ENCODE peak calls at places on chromosomes 5 and 9, in five cellular contexts. C, I, B, N and P are unnamed samples.

GRCh38 chr5:141389153-141390042 is 1.9 kb downstream of the PCDHGB4 start:
- DNase-seq in C (no peak), I (no peak), B (no peak), N (no peak), P (no peak)

GRCh38 chr9:34654317-34655083 is 2.5 kb downstream of the IL11RA start:
- DNase-seq in C (no peak), I (peak), B (no peak), N (no peak), P (no peak)

GRCh38 chr5:109743770-109744212 is 54.1 kb downstream of the MAN2A1 start:
- DNase-seq in C (peak), I (peak), B (peak), N (no peak), P (peak)

GRCh38 chr9:81717747-81718077 is 28.4 kb upstream of the TLE1 start:
- DNase-seq in C (no peak), I (no peak), B (no peak), N (no peak), P (no peak)

GRCh38 chr9:133733074-133733408 is 5.1 kb downstream of the SARDH start:
- DNase-seq in C (no peak), I (no peak), B (no peak), N (no peak), P (peak)

GRCh38 chr5:54601393-54601792 is 83.8 kb downstream of the SNX18 start:
- DNase-seq in C (no peak), I (no peak), B (no peak), N (no peak), P (no peak)

GRCh38 chr5:154165886-154166285 is 24.6 kb upstream of the GALNT10 start:
- DNase-seq in C (no peak), I (no peak), B (no peak), N (no peak), P (no peak)

GRCh38 chr5:159449925-159450324 is 119.6 kb upstream of the IL12B start:
- DNase-seq in C (no peak), I (no peak), B (no peak), N (no peak), P (peak)

GRCh38 chr5:42507451-42508092 is 84.3 kb downstream of the GHR start:
- DNase-seq in C (no peak), I (no peak), B (no peak), N (no peak), P (no peak)

GRCh38 chr5:149198148-149198547 is 56.9 kb downstream of the ABLIM3 start:
- DNase-seq in C (no peak), I (no peak), B (no peak), N (no peak), P (no peak)

GRCh38 chr5:4042311-4042710 is 446.7 kb downstream of the IRX1 start:
- DNase-seq in C (no peak), I (no peak), B (no peak), N (no peak), P (no peak)

GRCh38 chr5:90421136-90421535 is 11.6 kb upstream of the CETN3 start:
- DNase-seq in C (peak), I (peak), B (no peak), N (no peak), P (peak)

GRCh38 chr9:129987941-129988340 is 55.0 kb downstream of the FNBP1 start:
- DNase-seq in C (no peak), I (no peak), B (no peak), N (no peak), P (no peak)

DNA sequence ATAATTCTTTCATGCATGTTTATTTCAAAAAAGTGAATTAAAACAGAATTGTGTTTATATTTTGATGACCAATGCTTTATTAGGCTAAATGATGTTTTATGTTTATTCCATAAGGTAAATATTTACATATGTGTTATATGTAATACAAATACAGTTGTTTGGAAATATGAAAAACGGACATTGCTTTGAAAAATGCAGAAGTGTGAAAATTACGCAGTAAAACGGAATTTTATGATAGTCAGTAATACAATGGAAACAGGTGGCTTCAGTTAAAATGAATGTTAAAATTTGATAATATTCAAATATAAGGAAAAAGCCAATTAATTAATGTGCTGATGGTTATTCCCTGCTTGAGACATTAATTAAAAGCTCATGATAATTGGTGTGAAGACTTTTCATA is 1633.8 kb downstream of the MAT2B start:
- DNase-seq in C (no peak), I (no peak), B (no peak), N (no peak), P (no peak)
- TF ChIP-seq MAX in C (no peak), I (no peak), B (no peak), N (no peak), P (no peak)

GRCh38 chr9:84750152-84750865 is 80.8 kb downstream of the NTRK2 start:
- DNase-seq in C (no peak), I (no peak), B (no peak), N (no peak), P (no peak)
- H3K4me2 ChIP-seq in C (no peak), I (no peak), B (no peak), N (no peak), P (no peak)

GRCh38 chr9:86660146-86660545 is 287.2 kb downstream of the GAS1 start:
- DNase-seq in C (no peak), I (no peak), B (no peak), N (no peak), P (no peak)
- TF ChIP-seq MAX in C (no peak), I (no peak), B (no peak), N (no peak), P (no peak)

DNA sequence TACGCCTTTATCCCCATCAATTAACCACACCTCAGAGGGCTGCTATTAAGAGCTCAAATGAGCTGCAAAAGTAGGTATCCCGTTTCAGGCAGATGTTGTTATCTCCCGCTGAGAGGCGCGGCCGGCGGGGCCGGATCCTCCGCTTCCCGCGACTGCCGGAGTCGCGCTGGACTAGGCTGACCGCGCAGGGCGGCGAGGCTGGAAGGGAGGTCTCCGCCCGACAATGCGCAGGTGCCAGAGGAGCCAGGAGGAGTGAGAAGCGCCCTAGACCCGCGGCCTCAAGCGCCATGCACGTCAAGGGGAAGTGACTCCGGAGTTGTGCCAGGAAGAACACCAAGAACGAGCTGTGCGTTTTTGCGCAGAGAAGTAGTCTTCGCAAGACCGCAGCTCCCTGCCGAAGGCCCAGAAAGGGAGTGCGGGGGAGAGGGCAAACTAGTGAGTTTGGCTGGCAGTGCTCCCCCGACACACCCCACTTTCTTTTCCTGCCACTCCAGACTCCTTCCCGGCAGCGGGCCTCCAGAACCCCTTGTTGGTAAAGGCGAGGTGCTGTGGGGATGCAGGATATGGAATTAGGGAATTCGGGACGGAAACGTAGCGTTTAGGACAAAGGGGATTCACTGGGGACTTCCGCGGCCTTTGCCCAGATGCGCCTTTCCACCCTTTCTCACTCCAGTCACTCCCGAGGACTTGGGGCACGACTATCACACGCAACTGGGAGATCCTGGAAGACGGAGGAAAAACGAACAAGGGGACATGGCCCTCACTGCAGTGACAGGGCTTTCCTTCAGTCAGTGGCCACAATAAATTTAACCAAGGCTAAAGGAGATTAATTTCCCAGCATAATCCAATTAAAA is 8.0 kb downstream of the NR2F1-AS1 start:
- DNase-seq in C (no peak), I (no peak), B (no peak), N (no peak), P (no peak)
- H3K4me2 ChIP-seq in C (peak), I (peak), B (no peak), N (no peak), P (no peak)

GRCh38 chr5:9197881-9198260 is 348.0 kb downstream of the SEMA5A start:
- DNase-seq in C (no peak), I (no peak), B (no peak), N (peak), P (no peak)
- TF ChIP-seq MAX in C (no peak), I (no peak), B (no peak), N (no peak), P (no peak)

GRCh38 chr5:52798952-52799351 is 11.2 kb downstream of the ITGA1 start:
- DNase-seq in C (no peak), I (no peak), B (no peak), N (no peak), P (no peak)

GRCh38 chr5:52789867-52790266 is 2.2 kb downstream of the ITGA1 start:
- DNase-seq in C (no peak), I (no peak), B (no peak), N (no peak), P (no peak)

GRCh38 chr5:52796507-52797103 is 8.9 kb downstream of the ITGA1 start:
- DNase-seq in C (no peak), I (no peak), B (no peak), N (no peak), P (no peak)

GRCh38 chr5:52791366-52791765 is 3.6 kb downstream of the ITGA1 start:
- DNase-seq in C (no peak), I (no peak), B (no peak), N (no peak), P (no peak)

GRCh38 chr5:52794519-52794918 is 6.8 kb downstream of the ITGA1 start:
- DNase-seq in C (peak), I (no peak), B (no peak), N (no peak), P (no peak)
- H3K4me2 ChIP-seq in C (peak), I (no peak), B (no peak), N (no peak), P (peak)